ENCODE peak calls at places on chromosomes 12 and 14, in five cellular contexts. R is pancreas, W is heart right ventricle, K is GM23338, J is left ventricle myocardium inferior. Y is an unnamed sample.

GRCh38 chr14:65042731-65043372 is 56.2 kb downstream of the FNTB start:
- DNase-seq in K (no peak), W (no peak), J (no peak), R (no peak), Y (no peak)

GRCh38 chr12:52225752-52226151 is 7.3 kb upstream of the KRT7 start:
- DNase-seq in J (no peak), W (no peak), K (no peak), R (no peak), Y (no peak)

GRCh38 chr12:19970116-19970515 is 398.2 kb upstream of the PDE3A start:
- DNase-seq in W (no peak), R (no peak), J (no peak), K (no peak), Y (no peak)

GRCh38 chr14:50978888-50979287 is 34.6 kb upstream of the PYGL start:
- DNase-seq in J (no peak), R (no peak), K (no peak), W (no peak), Y (no peak)

GRCh38 chr12:121240484-121241202 is 30.7 kb downstream of the P2RX4 start:
- DNase-seq in K (peak; percentile 66), W (peak; percentile 81), J (peak; percentile 79), R (no peak), Y (no peak)

GRCh38 chr12:64756371-64756770 is 2.8 kb downstream of the GNS start:
- DNase-seq in W (no peak), K (no peak), J (no peak), R (no peak), Y (no peak)

GRCh38 chr12:75705749-75706719 is 194.6 kb upstream of the KRR1 start:
- DNase-seq in K (no peak), J (peak; percentile 48), R (no peak), W (peak; percentile 69), Y (no peak)

GRCh38 chr14:74275265-74275841 is 27.4 kb downstream of the ABCD4 start:
- DNase-seq in J (no peak), K (no peak), R (no peak), W (peak; percentile 22), Y (peak; percentile 27)

GRCh38 chr14:100474176-100474575 is 113.0 kb downstream of the BEGAIN start:
- DNase-seq in R (no peak), J (no peak), K (no peak), W (no peak), Y (no peak)

DNA sequence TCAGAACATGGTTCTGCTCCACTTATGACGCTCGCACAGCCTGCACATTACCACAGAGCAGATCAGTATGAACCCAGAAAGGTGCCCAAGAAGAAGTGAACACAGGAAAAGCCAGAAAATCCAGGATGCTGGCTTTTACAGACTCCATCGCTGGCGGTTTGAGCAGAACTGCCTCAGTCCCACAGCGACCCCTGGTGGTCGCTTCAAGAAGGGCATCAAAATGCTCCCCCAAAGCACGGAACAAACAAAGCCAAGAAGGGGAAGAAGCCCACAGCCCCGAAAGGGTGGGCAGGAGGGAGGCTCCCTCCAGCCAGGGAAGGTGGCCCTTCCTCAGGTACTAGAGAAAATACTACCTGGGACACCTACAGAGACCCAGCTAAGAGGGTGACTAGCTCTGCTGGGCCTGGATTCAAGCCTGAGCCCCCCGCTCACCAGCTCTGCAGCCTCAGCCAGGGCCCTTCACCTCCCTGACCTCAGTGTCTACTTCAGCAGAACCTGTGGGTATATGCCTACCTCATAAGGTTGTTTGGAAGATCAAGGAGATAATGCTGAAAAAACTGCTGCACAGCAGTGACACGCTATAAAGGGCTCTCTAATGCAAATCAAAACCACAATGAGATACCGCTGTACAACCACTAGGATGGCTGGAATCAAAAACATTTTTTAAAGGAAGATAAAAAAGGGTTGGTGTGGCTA is 98.1 kb downstream of the NCOR2 start:
- DNase-seq in J (no peak), R (no peak), K (peak; percentile 61), W (no peak), Y (no peak)
- H3K36me3 ChIP-seq in J (peaks cover 72% of the 10 kb centered on the region), R (peaks cover 5% of the 10 kb centered on the region), K (peaks cover 21% of the 10 kb centered on the region), W (no peaks in the 10 kb centered on the region), Y (peaks cover 15% of the 10 kb centered on the region)

DNA sequence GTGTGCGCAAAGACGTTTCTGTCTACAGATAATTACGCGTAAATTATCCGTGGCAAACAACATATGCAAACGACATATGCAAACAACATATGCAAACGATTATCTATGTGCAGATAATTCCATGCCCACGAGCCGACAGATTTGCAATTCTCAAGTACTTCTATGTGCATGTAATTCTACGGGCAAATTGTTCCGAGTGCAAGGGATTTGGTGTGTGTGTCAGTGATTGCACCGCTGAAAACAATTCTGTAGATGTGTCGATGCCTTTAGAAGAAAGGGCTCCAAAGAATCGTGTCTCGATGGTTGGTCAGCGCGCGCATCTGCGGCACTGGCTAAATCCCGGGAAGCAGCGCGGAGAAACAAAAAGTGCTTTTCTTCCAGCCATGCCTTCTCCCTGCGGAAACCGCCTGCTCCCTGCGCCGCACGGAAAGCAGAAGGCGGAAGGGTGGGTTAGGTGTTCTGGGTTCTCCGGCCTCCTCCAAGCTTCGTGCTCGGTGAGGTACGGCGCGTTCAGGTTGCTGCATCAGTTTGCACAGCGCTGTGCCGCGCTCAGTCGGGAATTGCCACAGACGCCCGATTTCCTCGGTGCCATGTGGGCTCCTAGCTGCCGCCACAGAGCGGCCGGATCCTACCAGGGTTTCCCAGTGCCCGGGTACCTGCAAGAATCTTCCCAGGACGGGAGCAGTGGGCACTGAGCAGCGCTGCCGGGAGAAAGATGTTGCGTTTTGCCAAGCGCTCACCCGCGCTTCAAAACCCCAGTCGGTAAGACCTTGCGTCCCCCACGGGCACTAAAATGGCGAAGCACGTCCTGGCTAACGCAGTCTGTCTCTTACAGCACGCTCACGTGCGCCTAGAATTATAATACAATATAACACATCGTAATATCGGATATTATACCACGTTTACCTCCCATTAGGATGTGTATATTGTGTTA is 34.8 kb upstream of the TBX5 start:
- DNase-seq in K (peak; percentile 72), W (no peak), J (no peak), R (no peak), Y (no peak)
- H3K27me3 ChIP-seq in K (peaks cover 100% of the 10 kb centered on the region), W (peaks cover 93% of the 10 kb centered on the region), J (peaks cover 94% of the 10 kb centered on the region), R (no peaks in the 10 kb centered on the region), Y (peaks cover 1% of the 10 kb centered on the region)

GRCh38 chr12:45299132-45299692 is 83.3 kb downstream of the ANO6 start:
- DNase-seq in W (no peak), R (no peak), K (no peak), J (no peak), Y (no peak)
- H3K4me3 ChIP-seq in W (no peak overlapping the region), R (no peak overlapping the region), K (no peak overlapping the region), J (no peak overlapping the region), Y (no peak overlapping the region)

GRCh38 chr12:45827974-45828373 is 98.5 kb downstream of the ARID2 start:
- DNase-seq in K (no peak), W (no peak), R (no peak), J (no peak), Y (no peak)
- H3K36me3 ChIP-seq in K (peaks cover 6% of the 10 kb centered on the region), W (no peaks in the 10 kb centered on the region), R (no peaks in the 10 kb centered on the region), J (peaks cover 36% of the 10 kb centered on the region), Y (no peaks in the 10 kb centered on the region)

GRCh38 chr12:8829128-8829524 is 6.7 kb downstream of the A2ML1 start:
- DNase-seq in W (no peak), K (no peak), R (no peak), J (no peak), Y (no peak)
- H3K27me3 ChIP-seq in W (no peaks in the 10 kb centered on the region), K (no peaks in the 10 kb centered on the region), R (no peaks in the 10 kb centered on the region), J (peaks cover 5% of the 10 kb centered on the region), Y (no peaks in the 10 kb centered on the region)

GRCh38 chr12:114684098-114684869 is at the start of gene TBX3:
- DNase-seq in J (peak; percentile 93), R (peak; percentile 61), K (peak; percentile 96), W (peak; percentile 93), Y (peak; percentile 99)

GRCh38 chr12:114682101-114682919 is 1.7 kb downstream of the TBX3 start:
- DNase-seq in R (no peak), J (no peak), K (peak; percentile 12), W (no peak), Y (no peak)

GRCh38 chr12:114683709-114684097 is 272 bp downstream of the TBX3 start:
- DNase-seq in R (no peak), W (no peak), K (peak; percentile 59), J (no peak), Y (no peak)

GRCh38 chr12:114684870-114685273 is 897 bp upstream of the TBX3 start:
- DNase-seq in R (no peak), K (no peak), W (no peak), J (no peak), Y (no peak)

GRCh38 chr12:114682920-114683708 is 861 bp downstream of the TBX3 start:
- DNase-seq in J (no peak), K (no peak), W (peak; percentile 38), R (no peak), Y (no peak)
- H3K4me3 ChIP-seq in J (peak overlapping the region; percentile 78), K (peak overlapping the region; percentile 69), W (peak overlapping the region; percentile 88), R (peak overlapping the region; percentile 14), Y (peak overlapping the region; percentile 64)

DNA sequence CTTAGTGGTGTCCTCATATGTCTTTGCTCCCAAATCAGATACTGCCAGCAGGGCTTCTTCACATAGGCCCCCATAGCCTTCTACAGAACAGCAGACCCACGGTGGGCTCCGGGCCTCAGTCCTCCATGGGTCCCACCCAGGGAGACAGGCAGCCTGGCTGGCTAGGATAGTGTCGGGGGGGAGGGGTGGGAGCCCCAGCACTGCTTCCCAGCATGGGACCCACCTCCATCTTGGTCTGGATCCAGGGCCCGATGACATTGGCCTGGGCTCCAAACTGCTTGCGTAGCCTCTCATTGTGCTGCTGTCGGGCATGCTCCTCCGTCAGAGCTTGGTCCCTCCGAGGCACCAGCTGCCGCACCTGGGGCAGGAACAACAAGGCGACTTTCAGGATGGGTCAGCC is 89.4 kb upstream of the ZFP36L1 start:
- DNase-seq in J (no peak), W (no peak), K (no peak), R (no peak), Y (no peak)
- H3K36me3 ChIP-seq in J (peaks cover 86% of the 10 kb centered on the region), W (no peaks in the 10 kb centered on the region), K (peaks cover 17% of the 10 kb centered on the region), R (peaks cover 5% of the 10 kb centered on the region), Y (peaks cover 8% of the 10 kb centered on the region)

GRCh38 chr12:54572881-54573280 is 15.6 kb downstream of the PPP1R1A start:
- DNase-seq in R (no peak), K (peak; percentile 78), J (no peak), W (no peak), Y (no peak)

GRCh38 chr12:54571166-54571856 is 17.1 kb downstream of the PPP1R1A start:
- DNase-seq in J (no peak), R (no peak), W (no peak), K (peak; percentile 88), Y (no peak)

GRCh38 chr12:54569995-54570531 is 18.4 kb downstream of the PPP1R1A start:
- DNase-seq in J (no peak), W (no peak), R (no peak), K (no peak), Y (no peak)

GRCh38 chr12:54569072-54569471 is 19.4 kb downstream of the PPP1R1A start:
- DNase-seq in K (no peak), W (no peak), R (no peak), J (no peak), Y (no peak)

GRCh38 chr12:54571857-54572195 is 16.6 kb downstream of the PPP1R1A start:
- DNase-seq in R (no peak), W (no peak), K (no peak), J (no peak), Y (no peak)
- H3K27me3 ChIP-seq in R (no peaks in the 10 kb centered on the region), W (peaks cover 19% of the 10 kb centered on the region), K (peaks cover 6% of the 10 kb centered on the region), J (peaks cover 68% of the 10 kb centered on the region), Y (no peaks in the 10 kb centered on the region)

GRCh38 chr14:105062048-105062433 is 3.2 kb downstream of the GPR132 start:
- DNase-seq in R (no peak), J (no peak), K (no peak), W (peak; percentile 4), Y (no peak)
- H3K4me3 ChIP-seq in R (no peak overlapping the region), J (peak overlapping the region; percentile 51), K (no peak overlapping the region), W (no peak overlapping the region), Y (no peak overlapping the region)

Y was measured in Caco-2.